ENCODE peak calls at places on chromosomes 12 and 14, in four cellular contexts. M, Y, F and V are unnamed samples.

GRCh38 chr14:82313889-82314288 is 780.2 kb upstream of the SEL1L start:
- DNase-seq in M (no peak), Y (no peak), F (no peak), V (no peak)

GRCh38 chr12:5201554-5202243 is 158.0 kb downstream of the KCNA5 start:
- DNase-seq in M (no peak), F (no peak), Y (peak), V (peak)

GRCh38 chr14:61456720-61457119 is 135.3 kb downstream of the PRKCH start:
- DNase-seq in Y (peak), F (peak), M (no peak), V (peak)

GRCh38 chr12:119668315-119668651 is 350 bp downstream of the PRKAB1 start:
- DNase-seq in F (no peak), Y (no peak), M (no peak), V (peak)

GRCh38 chr12:12946686-12947355 is 5.1 kb downstream of the GPRC5D start:
- DNase-seq in M (no peak), Y (no peak), F (peak), V (no peak)

GRCh38 chr12:52059582-52060497 is 8.6 kb downstream of the NR4A1 start:
- DNase-seq in M (no peak), Y (no peak), F (no peak), V (peak)

GRCh38 chr14:65095633-65096205 is 6.6 kb downstream of the MAX start:
- DNase-seq in M (no peak), Y (peak), F (no peak), V (peak)

GRCh38 chr12:112199136-112199535 is 73.8 kb downstream of the TRAFD1 start:
- DNase-seq in M (no peak), Y (peak), F (no peak), V (peak)

GRCh38 chr14:52110441-52111086 is 41.7 kb upstream of the NID2 start:
- DNase-seq in M (no peak), Y (no peak), F (no peak), V (peak)

GRCh38 chr14:55417955-55418354 is 6.3 kb upstream of the ATG14 start:
- DNase-seq in M (no peak), Y (peak), F (no peak), V (no peak)

GRCh38 chr12:80763874-80764273 is 47.2 kb downstream of the MYF5 start:
- DNase-seq in M (no peak), F (peak), Y (peak), V (peak)

GRCh38 chr14:100593751-100594624 is 6.8 kb upstream of the BEGAIN start:
- DNase-seq in Y (no peak), M (no peak), F (no peak), V (no peak)

GRCh38 chr14:60163741-60164140 is 1.5 kb downstream of the DHRS7 start:
- DNase-seq in Y (no peak), F (no peak), M (no peak), V (no peak)

GRCh38 chr12:77364400-77364799 is 299.0 kb upstream of the E2F7 start:
- DNase-seq in F (no peak), M (no peak), Y (no peak), V (no peak)

GRCh38 chr14:105213396-105213795 is 32.3 kb upstream of the NUDT14 start:
- DNase-seq in F (no peak), M (no peak), Y (no peak), V (no peak)

GRCh38 chr12:102232446-102232845 is 34.8 kb upstream of the PMCH start:
- DNase-seq in M (no peak), F (no peak), Y (no peak), V (peak)

GRCh38 chr12:95790912-95791849 is 617 bp upstream of the NTN4 start:
- DNase-seq in M (no peak), F (no peak), Y (no peak), V (peak)

GRCh38 chr14:52446355-52446754 is 106.0 kb downstream of the TXNDC16 start:
- DNase-seq in Y (no peak), F (peak), M (no peak), V (no peak)

GRCh38 chr12:48542300-48542928 is 17.0 kb downstream of the OR8S1 start:
- DNase-seq in M (no peak), F (peak), Y (peak), V (peak)

GRCh38 chr14:47269788-47270492 is 405.5 kb downstream of the MDGA2 start:
- DNase-seq in F (no peak), M (no peak), Y (no peak), V (no peak)

GRCh38 chr12:65051196-65051595 is 69.9 kb downstream of the WIF1 start:
- DNase-seq in F (no peak), M (no peak), Y (no peak), V (no peak)

GRCh38 chr12:105334568-105334967 is 4.1 kb downstream of the C12orf75 start:
- DNase-seq in M (no peak), Y (no peak), F (no peak), V (peak)

GRCh38 chr14:51552275-51552674 is 99.4 kb upstream of the FRMD6 start:
- DNase-seq in F (no peak), Y (no peak), M (no peak), V (no peak)

GRCh38 chr12:50517456-50518048 is 12.8 kb downstream of the DIP2B start:
- DNase-seq in M (peak), F (peak), Y (no peak), V (peak)

GRCh38 chr12:24776856-24777255 is 172.0 kb downstream of the BCAT1 start:
- DNase-seq in Y (no peak), M (no peak), F (no peak), V (no peak)

GRCh38 chr12:121796855-121797751 is 3.6 kb upstream of the RHOF start:
- DNase-seq in Y (peak), F (peak), M (no peak), V (peak)

GRCh38 chr14:100332797-100333196 is 9.7 kb downstream of the SLC25A47 start:
- DNase-seq in Y (no peak), M (no peak), F (no peak), V (no peak)

GRCh38 chr12:18864900-18865561 is 127.1 kb downstream of the CAPZA3 start:
- DNase-seq in M (no peak), Y (peak), F (no peak), V (peak)

GRCh38 chr14:72892879-72893635 is 844 bp downstream of the DPF3 start:
- DNase-seq in M (no peak), Y (peak), F (no peak), V (no peak)

GRCh38 chr14:68088463-68088862 is 268.9 kb downstream of the RAD51B start:
- DNase-seq in F (no peak), Y (no peak), M (no peak), V (peak)

GRCh38 chr12:28650906-28651305 is 460.6 kb downstream of the CCDC91 start:
- DNase-seq in Y (no peak), M (no peak), F (no peak), V (no peak)

GRCh38 chr12:122104844-122105243 is 26.3 kb downstream of the MLXIP start:
- DNase-seq in M (no peak), F (no peak), Y (no peak), V (no peak)

GRCh38 chr12:31234955-31235867 is 90.7 kb downstream of the SINHCAF start:
- DNase-seq in F (peak), M (no peak), Y (peak), V (peak)
- TF ChIP-seq MXI1 in F (no peak), M (no peak), Y (no peak), V (no peak)

GRCh38 chr12:114668151-114668891 is 15.7 kb downstream of the TBX3 start:
- DNase-seq in F (peak), Y (peak), M (no peak), V (peak)
- TF ChIP-seq POLR2A in F (peak), Y (no peak), M (no peak), V (peak)

GRCh38 chr14:36582011-36582873 is at the start of gene NKX2-8:
- DNase-seq in F (no peak), Y (no peak), M (no peak), V (no peak)
- TF ChIP-seq MXI1 in F (no peak), Y (no peak), M (no peak), V (no peak)

DNA sequence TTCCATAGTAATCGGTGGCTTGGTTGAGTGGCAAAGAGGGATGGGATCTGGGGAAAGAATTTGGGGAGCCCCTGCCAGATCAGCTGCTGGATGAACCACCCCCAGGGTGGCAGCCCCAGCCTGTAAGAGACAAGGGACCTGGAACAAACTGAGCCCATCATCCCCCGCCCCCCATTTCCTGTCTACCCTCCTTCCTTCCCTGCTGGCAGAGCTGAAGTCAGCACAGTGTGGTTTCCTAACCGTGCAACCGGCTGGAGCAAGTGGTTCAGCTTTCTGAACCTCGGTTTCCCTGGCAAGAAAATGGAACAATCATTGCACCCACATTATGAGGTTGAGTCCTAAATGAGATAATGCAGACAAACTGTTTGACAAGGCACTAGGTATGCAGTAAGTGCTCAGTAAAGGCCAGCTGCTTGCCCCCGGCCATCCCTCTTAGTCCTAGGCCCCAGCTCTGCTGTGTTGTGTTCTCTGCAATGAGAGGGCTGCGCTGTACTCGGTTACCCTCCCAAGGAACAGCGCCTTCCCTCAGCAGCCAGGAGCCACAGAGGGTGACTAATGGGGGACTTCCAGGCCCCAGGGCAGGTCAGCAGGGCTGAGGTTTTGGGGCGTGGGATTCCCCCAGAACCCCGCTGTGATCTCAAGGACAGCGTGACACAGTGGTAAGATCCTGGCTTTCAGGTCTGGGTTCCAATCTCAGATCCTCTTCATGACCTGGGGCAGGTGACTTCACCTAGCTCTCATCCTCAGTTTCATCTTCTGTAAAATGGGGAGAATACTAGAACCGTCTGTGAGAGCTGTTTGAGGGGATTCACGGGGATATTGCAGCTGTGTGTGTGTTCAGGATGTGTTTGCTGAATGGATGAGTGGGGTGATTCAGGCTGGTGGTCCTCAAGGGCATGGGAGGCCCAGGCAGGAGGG is 16.5 kb downstream of the SELPLG start:
- DNase-seq in Y (no peak), F (no peak), M (peak), V (no peak)
- TF ChIP-seq POLR2A in Y (no peak), F (no peak), M (peak), V (no peak)